ENCODE peak calls at places on chromosomes 3 and 15, in eight cellular contexts. F, J, T, U, Y, E, S and O are unnamed samples. For H3K4me1, the result is how much of the 10 kb centered on the place peaks cover.

GRCh38 chr3:174937488-174937887 is 78.4 kb downstream of the NAALADL2 start:
- DNase-seq in F (no peak), U (no peak), T (no peak), S (no peak), Y (no peak), J (no peak), E (no peak), O (no peak)

GRCh38 chr15:88845616-88846015 is 42.4 kb downstream of the ACAN start:
- DNase-seq in J (no peak), F (no peak), E (no peak), T (no peak), S (no peak), U (no peak), Y (no peak), O (no peak)

GRCh38 chr3:36937492-36937891 is 7.4 kb downstream of the TRANK1 start:
- DNase-seq in Y (no peak), E (no peak), J (no peak), F (no peak), S (no peak), T (no peak), U (no peak), O (no peak)

GRCh38 chr3:45280227-45280626 is 54.1 kb upstream of the TMEM158 start:
- DNase-seq in T (no peak), E (no peak), J (no peak), Y (no peak), S (no peak), F (no peak), U (no peak), O (no peak)

GRCh38 chr3:110900583-110900982 is 171.0 kb upstream of the NECTIN3 start:
- DNase-seq in T (no peak), S (no peak), Y (no peak), J (no peak), F (no peak), U (no peak), E (no peak), O (no peak)

GRCh38 chr3:46353639-46354410 is at the start of gene CCR2:
- DNase-seq in S (no peak), Y (no peak), J (no peak), U (peak), E (no peak), F (no peak), T (no peak), O (no peak)

GRCh38 chr3:31008986-31009385 is 114.5 kb upstream of the GADL1 start:
- DNase-seq in J (no peak), T (no peak), Y (no peak), E (no peak), S (no peak), F (no peak), U (no peak), O (peak)

GRCh38 chr3:122864498-122864897 is 69.6 kb downstream of the SLC49A4 start:
- DNase-seq in S (no peak), U (no peak), E (no peak), F (no peak), J (no peak), T (no peak), Y (no peak), O (no peak)

GRCh38 chr15:48510976-48511375 is 134.5 kb downstream of the FBN1 start:
- DNase-seq in E (no peak), U (no peak), Y (no peak), T (no peak), F (peak), J (no peak), S (no peak), O (no peak)

GRCh38 chr3:149901770-149902169 is 68.9 kb downstream of the PFN2 start:
- DNase-seq in S (no peak), J (no peak), U (no peak), E (no peak), F (no peak), Y (no peak), T (no peak), O (no peak)

GRCh38 chr3:70985572-70985971 is 598.0 kb downstream of the FOXP1 start:
- DNase-seq in U (no peak), S (no peak), E (no peak), T (no peak), Y (no peak), F (no peak), J (no peak), O (no peak)
- H3K4me1 ChIP-seq in U (under half), S (under half), E (under half), T (under half), Y (under half), F (half or more), J (half or more), O (under half)

GRCh38 chr3:4570840-4571621 is 77.9 kb downstream of the ITPR1 start:
- DNase-seq in T (no peak), U (no peak), F (no peak), J (no peak), E (no peak), S (no peak), Y (no peak), O (no peak)

GRCh38 chr3:4574426-4574965 is 81.3 kb downstream of the ITPR1 start:
- DNase-seq in S (no peak), Y (no peak), E (no peak), F (no peak), U (no peak), J (no peak), T (no peak), O (no peak)

GRCh38 chr3:4573153-4573552 is 80.0 kb downstream of the ITPR1 start:
- DNase-seq in S (no peak), J (no peak), T (no peak), U (no peak), Y (no peak), F (no peak), E (no peak), O (no peak)

GRCh38 chr3:4568831-4569230 is 75.7 kb downstream of the ITPR1 start:
- DNase-seq in S (no peak), Y (peak), F (no peak), U (no peak), J (no peak), E (no peak), T (no peak), O (no peak)

GRCh38 chr3:4571690-4572334 is 78.7 kb downstream of the ITPR1 start:
- DNase-seq in E (peak), J (no peak), S (no peak), Y (no peak), T (no peak), F (no peak), U (no peak), O (peak)
- TF ChIP-seq CTCF in E (peak), J (no peak), S (no peak), Y (peak), T (peak), F (no peak), U (peak), O (peak)

GRCh38 chr15:31361764-31362120 is 35.1 kb downstream of the KLF13 start:
- DNase-seq in J (no peak), F (no peak), E (peak), T (no peak), S (no peak), U (no peak), Y (no peak), O (no peak)
- H3K4me1 ChIP-seq in J (half or more), F (half or more), E (half or more), T (half or more), S (under half), U (half or more), Y (under half), O (under half)

DNA sequence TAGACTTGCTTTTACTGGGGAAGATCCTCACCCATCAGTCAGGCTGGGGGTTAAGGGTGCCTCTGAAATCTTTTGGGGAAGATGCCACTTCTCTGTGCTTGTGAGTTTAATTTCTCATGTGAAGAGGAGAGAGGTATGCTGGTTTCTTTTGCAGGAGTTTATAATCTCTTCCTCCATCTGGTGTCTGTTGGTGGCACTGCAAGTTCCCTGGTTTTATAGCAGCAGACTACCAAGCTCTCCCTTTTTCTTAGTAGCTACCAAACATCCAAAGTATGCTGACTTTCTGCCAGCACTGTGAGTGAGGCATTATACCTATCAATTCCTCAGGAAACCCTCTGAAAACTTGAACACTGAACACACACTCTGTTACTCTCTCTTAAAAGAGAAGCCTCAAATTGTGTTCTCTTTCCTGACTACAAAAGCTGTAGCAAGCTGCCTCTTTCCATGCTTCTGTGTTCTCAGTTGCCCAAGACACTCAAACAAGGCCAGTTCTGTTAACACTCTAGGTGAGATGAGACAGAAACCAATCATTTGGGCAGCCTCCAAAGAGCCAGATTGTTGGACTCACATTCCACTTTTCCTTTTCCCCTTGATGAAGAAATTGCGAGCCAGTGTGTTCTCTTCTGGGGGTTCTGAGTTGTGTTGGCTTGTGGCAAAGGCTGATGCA is 299.5 kb downstream of the GAP43 start:
- DNase-seq in U (peak), J (no peak), E (peak), F (no peak), S (no peak), T (no peak), Y (peak), O (no peak)
- TF ChIP-seq CTCF in U (peak), J (no peak), E (peak), F (no peak), S (no peak), T (no peak), Y (peak), O (peak)

GRCh38 chr3:136929984-136930671 is 27.7 kb upstream of the IL20RB start:
- DNase-seq in J (no peak), E (no peak), U (peak), S (peak), T (peak), Y (no peak), F (peak), O (no peak)
- H3K4me1 ChIP-seq in J (half or more), E (under half), U (under half), S (under half), T (under half), Y (under half), F (under half), O (under half)

DNA sequence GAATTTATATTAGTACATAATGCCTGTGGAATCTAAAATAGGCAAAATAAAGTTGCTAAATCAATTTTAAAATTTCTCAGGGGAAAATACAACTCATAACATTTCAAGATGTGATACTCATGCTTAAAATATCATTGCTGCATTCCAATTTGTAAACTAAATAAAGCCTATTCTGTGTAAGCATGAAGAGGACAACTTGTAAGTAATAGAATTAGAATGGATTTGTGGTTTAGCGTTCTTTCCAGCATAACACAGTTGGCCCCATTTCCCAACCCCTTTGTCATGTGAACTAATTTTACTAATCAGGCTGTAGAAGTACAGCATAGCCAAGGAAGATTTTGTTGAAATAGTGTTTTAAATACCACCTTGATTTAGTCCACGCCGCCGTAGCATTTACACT is 437.2 kb downstream of the SI start:
- DNase-seq in F (no peak), U (no peak), Y (no peak), E (no peak), T (no peak), J (no peak), S (no peak), O (no peak)
- TF ChIP-seq CTCF in F (no peak), U (no peak), Y (no peak), E (no peak), T (no peak), J (no peak), S (no peak), O (no peak)

GRCh38 chr15:39411102-39411989 is 169.5 kb upstream of the THBS1 start:
- DNase-seq in T (no peak), S (no peak), J (no peak), F (no peak), U (no peak), E (no peak), Y (no peak), O (no peak)

GRCh38 chr15:39416258-39416657 is 164.6 kb upstream of the THBS1 start:
- DNase-seq in Y (no peak), U (no peak), T (no peak), S (no peak), J (no peak), F (no peak), E (no peak), O (no peak)

GRCh38 chr15:39415634-39416033 is 165.2 kb upstream of the THBS1 start:
- DNase-seq in J (no peak), S (no peak), Y (no peak), U (no peak), F (no peak), T (no peak), E (no peak), O (no peak)

GRCh38 chr15:39409876-39410505 is 170.9 kb upstream of the THBS1 start:
- DNase-seq in J (no peak), T (no peak), E (no peak), U (no peak), S (no peak), Y (no peak), F (no peak), O (no peak)

DNA sequence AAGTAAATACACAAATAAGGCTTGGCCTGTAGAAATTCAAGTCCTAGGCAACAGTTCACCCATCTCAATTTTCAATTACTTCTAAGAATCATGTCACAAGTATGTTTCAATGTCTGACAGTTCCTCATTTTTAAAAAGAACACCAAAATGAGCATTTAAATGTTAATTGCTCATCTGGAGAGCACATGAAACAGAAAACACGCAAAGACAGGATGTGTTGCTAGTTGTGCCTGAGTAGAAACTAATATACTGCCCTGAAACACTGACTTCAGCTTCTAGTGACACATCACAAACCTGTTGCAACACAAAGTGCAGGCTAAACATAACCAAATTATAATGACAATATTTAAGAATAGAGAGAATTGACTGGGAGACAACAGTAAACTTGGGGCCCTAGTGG is 167.3 kb upstream of the THBS1 start:
- DNase-seq in E (no peak), S (no peak), U (no peak), T (no peak), J (no peak), F (no peak), Y (no peak), O (no peak)
- H3K4me1 ChIP-seq in E (under half), S (under half), U (under half), T (under half), J (under half), F (under half), Y (under half), O (under half)